ENCODE peak calls at places on chromosomes 1 and 21, in ten cellular contexts. L, F, B, I, U, E, Q, M, O and P are unnamed samples.
A peak's percentile ranks its signal among the peaks of the same experiment; 100 is the strongest.

GRCh38 chr1:155548706-155549105 is 13.9 kb downstream of the ASH1L start:
- DNase-seq in U (no peak), I (no peak), L (no peak), E (no peak), M (no peak), O (no peak), F (no peak), B (no peak), Q (no peak), P (no peak)

GRCh38 chr1:30285461-30286050 is 437.8 kb downstream of the MATN1 start:
- DNase-seq in I (no peak), L (no peak), E (no peak), U (peak; percentile 76), B (no peak), M (no peak), F (no peak), Q (no peak), O (no peak), P (no peak)

GRCh38 chr1:161226759-161227158 is 899 bp downstream of the TOMM40L start:
- DNase-seq in U (no peak), L (no peak), B (peak; percentile 12), Q (no peak), F (no peak), O (no peak), M (no peak), E (no peak), I (no peak), P (no peak)

GRCh38 chr1:84689514-84690396 is 506 bp downstream of the SSX2IP start:
- DNase-seq in Q (peak; percentile 72), U (no peak), B (no peak), E (no peak), L (peak; percentile 36), F (peak; percentile 59), O (no peak), M (no peak), I (peak; percentile 32), P (no peak)

GRCh38 chr21:45112371-45112770 is 38.0 kb downstream of the ADARB1 start:
- DNase-seq in B (no peak), U (no peak), Q (no peak), L (no peak), E (no peak), M (no peak), I (peak; percentile 17), O (no peak), F (peak; percentile 26), P (no peak)

GRCh38 chr1:13699936-13700520 is at the start of gene PRDM2:
- DNase-seq in O (peak; percentile 12), F (peak; percentile 60), U (peak; percentile 86), Q (peak; percentile 66), L (peak; percentile 38), I (peak; percentile 9), M (no peak), B (peak; percentile 36), E (peak; percentile 39), P (peak; percentile 76)

GRCh38 chr1:150015733-150016132 is 5.2 kb upstream of the OTUD7B start:
- DNase-seq in I (no peak), U (no peak), L (no peak), F (no peak), M (no peak), Q (no peak), E (no peak), B (no peak), O (no peak), P (no peak)

GRCh38 chr1:84668185-84668584 is 22.1 kb downstream of the SSX2IP start:
- DNase-seq in F (peak; percentile 47), U (no peak), L (no peak), E (no peak), Q (no peak), B (no peak), I (no peak), O (no peak), M (no peak), P (no peak)

GRCh38 chr1:67256291-67257172 is 51.1 kb upstream of the IL12RB2 start:
- DNase-seq in E (no peak), L (no peak), B (no peak), F (peak; percentile 42), I (no peak), O (no peak), Q (no peak), M (no peak), U (no peak), P (no peak)

GRCh38 chr1:2232255-2232915 is 4.3 kb downstream of the SKI start:
- DNase-seq in U (no peak), L (no peak), O (no peak), M (no peak), F (no peak), E (no peak), I (no peak), B (no peak), Q (no peak), P (no peak)

GRCh38 chr1:240691521-240692338 is 79.8 kb upstream of the GREM2 start:
- DNase-seq in L (peak; percentile 54), M (peak; percentile 59), U (no peak), Q (peak; percentile 45), F (peak; percentile 9), E (no peak), B (peak; percentile 51), O (no peak), I (peak; percentile 36), P (no peak)

GRCh38 chr1:184813528-184814089 is 59.0 kb upstream of the EDEM3 start:
- DNase-seq in U (no peak), I (no peak), M (no peak), Q (no peak), F (no peak), O (no peak), B (no peak), L (no peak), E (no peak), P (no peak)

GRCh38 chr1:36536727-36537126 is 54.0 kb upstream of the CSF3R start:
- DNase-seq in B (no peak), L (no peak), O (no peak), M (no peak), E (no peak), U (no peak), Q (no peak), I (no peak), F (no peak), P (no peak)

GRCh38 chr1:96580920-96581319 is 140.7 kb upstream of the PTBP2 start:
- DNase-seq in M (no peak), B (no peak), L (no peak), F (no peak), I (no peak), Q (no peak), O (no peak), U (no peak), E (no peak), P (no peak)

GRCh38 chr1:53521900-53522552 is 62.8 kb downstream of the DMRTB1 start:
- DNase-seq in F (peak; percentile 40), L (no peak), E (no peak), B (no peak), I (no peak), U (no peak), M (peak; percentile 43), Q (no peak), O (no peak), P (no peak)

GRCh38 chr1:207876129-207876528 is 34.8 kb downstream of the CD34 start:
- DNase-seq in Q (no peak), E (no peak), I (no peak), O (no peak), M (no peak), L (no peak), U (no peak), B (no peak), F (no peak), P (no peak)

GRCh38 chr1:156910309-156910782 is 10.1 kb upstream of the LRRC71 start:
- DNase-seq in L (peak; percentile 48), E (peak; percentile 45), F (no peak), O (no peak), Q (no peak), B (no peak), I (no peak), U (no peak), M (no peak), P (peak; percentile 83)

DNA sequence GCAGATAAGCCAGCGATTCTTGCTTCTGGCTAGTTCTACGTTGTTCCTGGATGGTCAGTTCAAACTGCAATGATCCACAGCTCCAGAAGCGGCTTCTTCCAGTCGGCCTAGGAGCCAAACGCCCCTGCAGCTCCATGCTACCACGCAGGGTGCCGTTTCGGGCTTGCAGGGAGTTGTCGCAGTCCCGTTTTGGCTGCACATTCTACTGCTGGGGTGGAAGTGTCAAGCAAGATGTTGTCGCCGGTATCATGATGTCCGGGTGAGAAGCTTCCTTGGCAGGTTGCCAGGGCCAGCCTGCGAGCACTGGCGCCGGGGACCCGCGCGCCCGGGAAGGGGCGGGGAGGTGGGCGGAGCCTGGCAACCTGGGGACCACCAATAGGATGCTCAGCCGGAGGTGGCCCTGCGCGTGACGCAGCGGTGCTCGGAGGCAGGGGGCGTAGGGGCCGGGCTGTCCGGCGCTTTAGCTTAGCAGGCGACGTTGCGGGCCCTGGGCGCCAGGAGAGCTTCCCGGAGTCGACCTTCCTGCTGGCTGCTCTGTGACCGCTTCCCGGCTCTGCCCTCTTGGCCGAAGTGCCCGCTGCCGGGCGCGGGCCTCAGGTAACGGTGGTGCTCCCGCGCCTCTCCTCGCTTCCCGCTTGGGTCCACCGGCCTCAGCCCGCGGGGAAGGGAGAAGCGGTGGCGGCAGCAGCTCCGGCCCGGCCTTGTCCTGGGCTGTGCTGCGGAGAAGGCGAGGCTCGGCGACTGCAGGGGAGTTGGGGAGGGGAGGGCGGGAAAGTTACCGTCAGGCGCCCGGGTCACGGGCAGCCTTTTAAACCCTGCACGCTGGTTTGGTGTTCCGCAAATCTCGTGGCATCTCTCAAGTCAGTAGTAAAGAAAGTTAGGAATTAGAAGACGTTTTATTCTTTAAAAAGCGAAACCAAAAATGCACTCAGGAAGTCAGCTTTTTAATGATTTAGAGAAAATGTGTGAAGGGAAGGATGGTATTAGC is at the start of gene SOAT1:
- DNase-seq in U (peak; percentile 97), M (peak; percentile 52), B (peak; percentile 83), L (peak; percentile 98), E (peak; percentile 93), F (peak; percentile 93), I (peak; percentile 82), O (peak; percentile 74), Q (peak; percentile 94), P (peak; percentile 95)
- TF ChIP-seq CTCF in U (no peak), M (no peak), B (peak; percentile 7), L (peak; percentile 21), E (no peak), F (peak; percentile 6), I (no peak), O (no peak), Q (no peak), P (peak; percentile 23)

GRCh38 chr1:40310983-40311642 is 6.0 kb downstream of the COL9A2 start:
- DNase-seq in B (no peak), U (no peak), L (no peak), I (no peak), E (no peak), O (no peak), F (no peak), Q (no peak), M (no peak), P (no peak)
- TF ChIP-seq CTCF in B (no peak), U (no peak), L (peak; percentile 8), I (no peak), E (no peak), O (no peak), F (peak; percentile 2), Q (no peak), M (no peak), P (no peak)

GRCh38 chr1:26838474-26839338 is 12.2 kb downstream of the ZDHHC18 start:
- DNase-seq in E (no peak), F (no peak), L (peak; percentile 96), M (no peak), U (no peak), I (no peak), Q (no peak), O (peak; percentile 19), B (no peak), P (peak; percentile 87)
- TF ChIP-seq CTCF in E (no peak), F (no peak), L (peak; percentile 38), M (no peak), U (no peak), I (no peak), Q (no peak), O (no peak), B (no peak), P (no peak)

GRCh38 chr1:57422271-57423134 is 1.4 kb downstream of the DAB1 start:
- DNase-seq in I (peak; percentile 22), U (no peak), M (no peak), E (no peak), F (peak; percentile 26), Q (peak; percentile 51), L (no peak), O (no peak), B (no peak), P (no peak)
- TF ChIP-seq CTCF in I (no peak), U (peak; percentile 41), M (peak; percentile 39), E (no peak), F (peak; percentile 23), Q (no peak), L (no peak), O (no peak), B (no peak), P (no peak)